ENCODE peak calls at places on chromosomes 6 and 20, in seven cellular contexts. C is fibroblast of pulmonary artery, Q is brain microvascular endothelial cell, I is left ventricle myocardium inferior, V is A673, J is WTC11, Y is PC-3. U is an unnamed sample.

GRCh38 chr6:42110683-42111082 is 31.7 kb downstream of the C6orf132 start:
- DNase-seq in C (no peak), Y (peak; percentile 46), J (no peak), Q (no peak), I (no peak), V (no peak), U (no peak)

GRCh38 chr6:142903806-142904205 is 41.2 kb downstream of the HIVEP2 start:
- DNase-seq in Y (peak; percentile 30), C (peak; percentile 24), J (no peak), I (no peak), Q (no peak), V (no peak), U (no peak)

GRCh38 chr6:52074155-52074554 is 13.3 kb downstream of the PKHD1 start:
- DNase-seq in Y (peak; percentile 56), J (no peak), I (no peak), V (no peak), Q (no peak), C (no peak), U (no peak)

GRCh38 chr6:131877999-131878789 is 70.4 kb downstream of the ENPP1 start:
- DNase-seq in I (no peak), Q (no peak), C (peak; percentile 27), Y (no peak), V (no peak), J (no peak), U (no peak)

GRCh38 chr6:65819152-65819551 is 112.1 kb upstream of the EYS start:
- DNase-seq in Q (no peak), C (no peak), V (no peak), J (no peak), Y (peak; percentile 77), I (no peak), U (no peak)

GRCh38 chr6:115272311-115272710 is 788.4 kb downstream of the FRK start:
- DNase-seq in C (no peak), Y (no peak), Q (no peak), V (no peak), I (no peak), J (peak; percentile 10), U (no peak)

GRCh38 chr6:29941476-29941875 is 856 bp upstream of the HLA-A start:
- DNase-seq in Q (no peak), C (peak; percentile 21), I (no peak), J (no peak), V (no peak), Y (no peak), U (no peak)

GRCh38 chr6:168937061-168937460 is 316.6 kb downstream of the THBS2 start:
- DNase-seq in I (no peak), C (peak; percentile 18), Y (peak; percentile 23), V (peak; percentile 50), J (no peak), Q (no peak), U (no peak)

GRCh38 chr6:144534123-144534676 is 249.1 kb downstream of the UTRN start:
- DNase-seq in C (no peak), J (no peak), Y (no peak), V (no peak), I (no peak), Q (no peak), U (no peak)

GRCh38 chr6:165820934-165821333 is 157.9 kb upstream of the PDE10A start:
- DNase-seq in Y (no peak), J (no peak), I (no peak), C (no peak), V (no peak), Q (no peak), U (no peak)

GRCh38 chr20:3681931-3682820 is at the start of gene ADAM33:
- DNase-seq in Q (no peak), V (no peak), Y (no peak), J (peak; percentile 51), I (peak; percentile 64), C (no peak), U (peak; percentile 83)

GRCh38 chr6:32152414-32153251 is 894 bp upstream of the PRRT1 start:
- DNase-seq in V (no peak), Y (no peak), I (no peak), Q (peak; percentile 58), C (peak; percentile 29), J (no peak), U (peak; percentile 69)

GRCh38 chr6:38876470-38876869 is 161.4 kb downstream of the DNAH8 start:
- DNase-seq in I (no peak), J (no peak), Q (no peak), C (no peak), V (no peak), Y (no peak), U (no peak)

GRCh38 chr6:44646355-44646754 is 258.8 kb downstream of the CDC5L start:
- DNase-seq in C (peak; percentile 67), Y (no peak), V (no peak), J (no peak), Q (peak; percentile 69), I (no peak), U (no peak)

GRCh38 chr6:165184192-165184979 is 125.0 kb downstream of the C6orf118 start:
- DNase-seq in V (peak; percentile 3), I (peak; percentile 44), C (peak; percentile 66), Y (no peak), J (no peak), Q (no peak), U (no peak)

GRCh38 chr6:11126876-11127275 is 15.4 kb upstream of the ERVFRD-1 start:
- DNase-seq in I (no peak), Y (peak; percentile 32), Q (peak; percentile 56), C (no peak), V (no peak), J (no peak), U (peak; percentile 73)

GRCh38 chr20:40416274-40416673 is 272.8 kb downstream of the MAFB start:
- DNase-seq in Q (no peak), J (no peak), I (no peak), C (no peak), V (no peak), Y (peak; percentile 2), U (no peak)

GRCh38 chr20:1469925-1470571 is 3.4 kb upstream of the NSFL1C start:
- DNase-seq in V (peak; percentile 90), C (peak; percentile 99), I (peak; percentile 69), J (peak; percentile 83), Y (peak; percentile 100), Q (peak; percentile 100), U (peak; percentile 95)

GRCh38 chr20:59775221-59776055 is 158.0 kb downstream of the SYCP2 start:
- DNase-seq in I (no peak), Y (no peak), C (no peak), J (no peak), Q (no peak), V (no peak), U (peak; percentile 40)

GRCh38 chr6:35228483-35228882 is 14.7 kb downstream of the SCUBE3 start:
- DNase-seq in Y (no peak), J (no peak), I (no peak), Q (no peak), C (no peak), V (no peak), U (no peak)

GRCh38 chr6:23097569-23097968 is 528.2 kb downstream of the HDGFL1 start:
- DNase-seq in C (no peak), V (no peak), Y (no peak), Q (no peak), I (no peak), J (no peak), U (no peak)

GRCh38 chr6:152642578-152643375 is 5.6 kb upstream of the SYNE1 start:
- DNase-seq in J (peak; percentile 79), Y (peak; percentile 60), Q (peak; percentile 53), C (peak; percentile 73), I (peak; percentile 52), V (peak; percentile 66), U (peak; percentile 94)

GRCh38 chr20:64036346-64037198 is 590 bp downstream of the C20orf204 start:
- DNase-seq in J (no peak), I (no peak), Y (no peak), C (no peak), V (no peak), Q (no peak), U (peak; percentile 61)

DNA sequence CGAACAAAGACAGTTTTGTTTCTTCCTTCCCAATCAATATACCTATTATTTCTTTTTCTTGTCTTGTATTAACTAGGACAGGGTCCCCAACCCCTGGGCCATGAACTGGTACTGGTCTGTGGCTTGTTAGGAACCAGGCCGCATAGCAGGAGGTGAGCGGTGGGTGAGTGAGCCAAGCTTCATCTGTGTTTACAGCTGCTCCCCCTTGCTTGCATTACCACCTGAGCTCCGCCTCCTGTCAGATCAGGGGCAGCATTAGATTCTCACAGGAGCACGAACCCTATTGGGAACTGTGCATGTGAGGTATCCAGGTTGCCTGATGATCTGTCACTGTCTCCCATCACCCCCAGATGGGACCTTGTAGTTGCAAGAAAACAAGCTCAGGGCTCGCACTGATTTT is 151.9 kb downstream of the CDKAL1 start:
- DNase-seq in I (no peak), J (peak; percentile 58), C (no peak), Y (peak; percentile 14), Q (no peak), V (no peak), U (peak; percentile 82)
- TF ChIP-seq CTCF in I (no peak), J (no peak), C (no peak), Y (no peak), Q (peak; percentile 8), V (no peak), U (peak; percentile 49)

GRCh38 chr20:35546127-35546526 is 4.2 kb downstream of the ERGIC3 start:
- DNase-seq in V (no peak), I (no peak), Q (no peak), Y (no peak), C (no peak), J (no peak), U (no peak)

GRCh38 chr20:35555951-35556645 is 14.2 kb downstream of the ERGIC3 start:
- DNase-seq in V (no peak), Y (no peak), C (no peak), J (no peak), Q (no peak), I (no peak), U (no peak)

GRCh38 chr20:35552914-35553313 is 11.0 kb downstream of the ERGIC3 start:
- DNase-seq in I (no peak), V (no peak), J (no peak), Q (no peak), Y (no peak), C (no peak), U (no peak)

GRCh38 chr20:35547319-35547718 is 5.4 kb downstream of the ERGIC3 start:
- DNase-seq in Q (no peak), V (no peak), I (no peak), J (no peak), C (no peak), Y (no peak), U (no peak)

GRCh38 chr20:35551485-35551884 is 9.6 kb downstream of the ERGIC3 start:
- DNase-seq in J (no peak), Q (no peak), Y (no peak), V (no peak), C (peak; percentile 12), I (no peak), U (no peak)
- TF ChIP-seq CTCF in J (no peak), Q (no peak), Y (no peak), V (no peak), C (no peak), I (no peak), U (no peak)

GRCh38 chr6:105317607-105318533 is 85.0 kb downstream of the PREP start:
- DNase-seq in Q (no peak), V (no peak), J (peak; percentile 33), Y (peak; percentile 61), C (peak; percentile 33), I (no peak), U (peak; percentile 69)
- TF ChIP-seq CTCF in Q (peak; percentile 42), V (peak; percentile 42), J (no peak), Y (peak; percentile 74), C (peak; percentile 46), I (peak; percentile 43), U (peak; percentile 80)

DNA sequence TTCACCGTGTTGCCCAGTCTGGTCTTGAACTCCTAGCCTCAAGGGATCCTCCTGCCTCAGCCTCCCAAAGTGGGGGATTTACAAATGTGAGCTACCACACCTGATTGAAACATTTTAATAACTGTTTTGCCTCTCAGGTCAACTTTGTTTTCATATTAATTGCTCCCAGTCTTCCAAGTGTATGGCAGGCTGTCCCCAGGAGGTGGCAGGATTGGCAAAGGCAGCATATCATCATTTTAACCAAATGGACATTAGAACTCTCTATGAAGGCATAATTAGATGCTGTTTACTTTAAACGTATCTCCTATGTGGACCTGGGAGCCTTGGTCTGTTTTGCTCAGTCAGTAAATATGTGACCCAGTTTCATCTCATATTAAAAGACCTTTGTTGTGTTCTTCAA is 59.2 kb upstream of the CSE1L start:
- DNase-seq in Y (peak; percentile 49), V (peak; percentile 37), J (no peak), Q (no peak), I (no peak), C (peak; percentile 6), U (no peak)
- TF ChIP-seq CTCF in Y (peak; percentile 79), V (peak; percentile 63), J (no peak), Q (peak; percentile 64), I (peak; percentile 13), C (peak; percentile 45), U (peak; percentile 59)